ENCODE peak calls at places on chromosomes 7 and 10, in seven cellular contexts. O is stimulated activated naive CD8-positive, alpha-beta T cell treated with anti-CD3 and anti-CD28 coated beads, Interleukin-15, Interleukin-2, amounts not matched to agents 100 U/mL and 50 U/mL, for 24 hours; G is Ammon's horn; D is T-helper 2 cell; X is colonic mucosa; F is sigmoid colon; B is Calu3. A is an unnamed sample.

GRCh38 chr10:133391761-133392518 is 2.0 kb upstream of the MTG1 start:
- DNase-seq in O (peak; percentile 67), G (no peak), D (no peak), X (no peak), F (peak; percentile 56), B (no peak), A (no peak)

GRCh38 chr10:30731963-30732362 is 102.4 kb upstream of the LYZL2 start:
- DNase-seq in O (no peak), G (no peak), D (no peak), X (no peak), F (no peak), B (no peak), A (no peak)

GRCh38 chr10:64648915-64649314 is 1127.7 kb downstream of the REEP3 start:
- DNase-seq in O (no peak), G (peak; percentile 58), D (no peak), X (peak; percentile 17), F (no peak), B (peak; percentile 33), A (peak; percentile 88)

GRCh38 chr7:101947899-101948298 is 130.5 kb downstream of the CUX1 start:
- DNase-seq in O (no peak), G (no peak), D (no peak), X (no peak), F (peak; percentile 90), B (no peak), A (no peak)

GRCh38 chr7:16078076-16078952 is 343.0 kb downstream of the CRPPA start:
- DNase-seq in O (no peak), G (peak; percentile 77), D (no peak), X (peak; percentile 60), F (no peak), B (peak; percentile 78), A (peak; percentile 75)

GRCh38 chr7:151351027-151351426 is 9.4 kb downstream of the NUB1 start:
- DNase-seq in O (peak; percentile 76), G (no peak), D (no peak), X (peak; percentile 32), F (no peak), B (peak; percentile 21), A (peak; percentile 87)

GRCh38 chr7:48158404-48158803 is 12.9 kb upstream of the ABCA13 start:
- DNase-seq in O (no peak), G (no peak), D (no peak), X (no peak), F (no peak), B (no peak), A (no peak)

GRCh38 chr7:27210441-27211083 is 10.7 kb upstream of the HOXA13 start:
- DNase-seq in O (peak; percentile 60), G (peak; percentile 42), D (no peak), X (peak; percentile 90), F (peak; percentile 82), B (peak; percentile 76), A (peak; percentile 76)